ENCODE peak calls at places on chromosome 12, in six cellular contexts. J is SK-N-SH, X is gastrocnemius medialis, W is tibial artery, E is body of pancreas, H is right lobe of liver. Q is an unnamed sample.

GRCh38 chr12:96400631-96401060 is 407 bp upstream of the CDK17 start:
- DNase-seq in W (no peak), J (no peak), X (no peak), E (no peak), H (no peak), Q (no peak)

GRCh38 chr12:29608581-29608980 is 111.1 kb upstream of the OVCH1 start:
- DNase-seq in J (no peak), W (no peak), X (no peak), H (no peak), E (no peak), Q (no peak)

GRCh38 chr12:92921877-92922276 is 7.2 kb downstream of the EEA1 start:
- DNase-seq in X (no peak), J (no peak), E (no peak), H (no peak), W (no peak), Q (no peak)

GRCh38 chr12:132827763-132828703 is 636 bp downstream of the GOLGA3 start:
- DNase-seq in J (no peak), X (no peak), W (no peak), E (peak; percentile 36), H (peak; percentile 65), Q (peak; percentile 22)

GRCh38 chr12:98371419-98371818 is 144.0 kb upstream of the TMPO start:
- DNase-seq in X (no peak), J (no peak), E (no peak), H (no peak), W (no peak), Q (no peak)

GRCh38 chr12:75883241-75883640 is 148.3 kb downstream of the PHLDA1 start:
- DNase-seq in E (peak; percentile 10), J (no peak), X (no peak), H (no peak), W (no peak), Q (peak; percentile 18)

GRCh38 chr12:106409898-106410297 is 52.4 kb downstream of the POLR3B start:
- DNase-seq in H (no peak), E (no peak), X (no peak), W (no peak), J (no peak), Q (no peak)

GRCh38 chr12:85279449-85280137 is 427 bp upstream of the ALX1 start:
- DNase-seq in H (peak; percentile 49), E (no peak), X (no peak), J (peak; percentile 54), W (no peak), Q (peak; percentile 46)

GRCh38 chr12:4809449-4810218 is 89.4 kb downstream of the GALNT8 start:
- DNase-seq in J (peak; percentile 28), H (no peak), X (no peak), E (no peak), W (no peak), Q (no peak)

GRCh38 chr12:45725631-45726593 is 3.6 kb upstream of the ARID2 start:
- DNase-seq in J (peak; percentile 42), E (no peak), H (no peak), W (no peak), X (no peak), Q (peak; percentile 17)

GRCh38 chr12:63496654-63497053 is 171.6 kb downstream of the DPY19L2 start:
- DNase-seq in J (no peak), X (no peak), W (no peak), E (no peak), H (no peak), Q (no peak)

GRCh38 chr12:77510985-77511384 is 319.7 kb upstream of the NAV3 start:
- DNase-seq in X (no peak), E (no peak), W (no peak), H (no peak), J (no peak), Q (no peak)

GRCh38 chr12:88202500-88202899 is 60.4 kb downstream of the TMTC3 start:
- DNase-seq in W (no peak), X (no peak), J (no peak), E (no peak), H (no peak), Q (no peak)

GRCh38 chr12:104575442-104575841 is 118.7 kb downstream of the CHST11 start:
- DNase-seq in H (no peak), X (no peak), W (no peak), E (peak; percentile 19), J (no peak), Q (no peak)

GRCh38 chr12:74317078-74317581 is 220.5 kb upstream of the ATXN7L3B start:
- DNase-seq in X (no peak), H (no peak), W (no peak), E (peak; percentile 68), J (no peak), Q (peak; percentile 30)

GRCh38 chr12:77835982-77836381 is 5.3 kb downstream of the NAV3 start:
- DNase-seq in X (no peak), E (no peak), H (no peak), J (no peak), W (no peak), Q (no peak)

GRCh38 chr12:53190108-53190729 is 9.5 kb upstream of the CSAD start:
- DNase-seq in J (peak; percentile 79), E (peak; percentile 70), X (no peak), W (peak; percentile 78), H (no peak), Q (peak; percentile 62)

GRCh38 chr12:44654641-44655625 is 221.2 kb downstream of the NELL2 start:
- DNase-seq in J (peak; percentile 11), H (no peak), X (no peak), E (no peak), W (no peak), Q (no peak)

GRCh38 chr12:52461693-52462092 is 9.7 kb upstream of the KRT6B start:
- DNase-seq in H (no peak), E (peak; percentile 43), W (no peak), X (no peak), J (no peak), Q (no peak)

GRCh38 chr12:76455582-76456345 is 103.8 kb downstream of the OSBPL8 start:
- DNase-seq in X (no peak), J (peak; percentile 42), W (no peak), E (no peak), H (no peak), Q (peak; percentile 15)

GRCh38 chr12:76898472-76898871 is 19.7 kb upstream of the CSRP2 start:
- DNase-seq in X (no peak), W (no peak), J (no peak), H (no peak), E (no peak), Q (no peak)

GRCh38 chr12:109273354-109273753 is 35.7 kb downstream of the FOXN4 start:
- DNase-seq in J (no peak), H (no peak), X (no peak), W (no peak), E (no peak), Q (no peak)

GRCh38 chr12:109268896-109269295 is 40.2 kb downstream of the FOXN4 start:
- DNase-seq in J (no peak), X (no peak), E (no peak), H (no peak), W (no peak), Q (no peak)

GRCh38 chr12:109269428-109269827 is 39.7 kb downstream of the FOXN4 start:
- DNase-seq in H (no peak), E (peak; percentile 31), X (no peak), W (no peak), J (no peak), Q (no peak)

GRCh38 chr12:109270494-109270893 is 38.6 kb downstream of the FOXN4 start:
- DNase-seq in X (no peak), E (no peak), W (no peak), H (no peak), J (no peak), Q (no peak)

DNA sequence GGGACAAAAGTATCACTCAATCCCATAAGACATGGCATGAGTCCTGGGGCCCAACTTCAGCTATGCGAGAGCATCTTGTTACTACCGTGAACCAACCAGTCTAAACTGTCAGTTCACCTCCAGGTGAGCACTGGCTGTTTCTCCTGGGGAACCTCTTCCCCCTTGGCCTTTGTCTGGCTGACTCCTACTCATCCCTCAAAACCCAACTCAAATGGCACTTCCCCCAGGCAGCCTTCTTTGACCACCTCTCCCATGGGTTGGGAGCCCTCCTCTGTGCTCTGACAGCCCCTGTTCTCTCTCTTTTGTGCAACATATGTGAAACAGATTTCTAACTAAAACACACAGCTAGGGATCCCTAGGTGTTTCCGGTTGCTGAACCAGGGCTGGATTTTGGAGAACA is 37.7 kb downstream of the FOXN4 start:
- DNase-seq in J (no peak), X (no peak), H (no peak), E (no peak), W (no peak), Q (no peak)
- H3K4me3 ChIP-seq in J (no peak overlapping the region), X (no peak overlapping the region), H (no peak overlapping the region), E (no peak overlapping the region), W (no peak overlapping the region), Q (no peak overlapping the region)

GRCh38 chr12:122140467-122141257 is 33.4 kb downstream of the IL31 start:
- DNase-seq in J (no peak), E (no peak), W (no peak), X (peak; percentile 70), H (no peak), Q (no peak)
- H3K36me3 ChIP-seq in J (peaks cover 45% of the 10 kb centered on the region), E (peaks cover 35% of the 10 kb centered on the region), W (peaks cover 86% of the 10 kb centered on the region), X (no peaks in the 10 kb centered on the region), H (peaks cover 28% of the 10 kb centered on the region), Q (peaks cover 8% of the 10 kb centered on the region)

DNA sequence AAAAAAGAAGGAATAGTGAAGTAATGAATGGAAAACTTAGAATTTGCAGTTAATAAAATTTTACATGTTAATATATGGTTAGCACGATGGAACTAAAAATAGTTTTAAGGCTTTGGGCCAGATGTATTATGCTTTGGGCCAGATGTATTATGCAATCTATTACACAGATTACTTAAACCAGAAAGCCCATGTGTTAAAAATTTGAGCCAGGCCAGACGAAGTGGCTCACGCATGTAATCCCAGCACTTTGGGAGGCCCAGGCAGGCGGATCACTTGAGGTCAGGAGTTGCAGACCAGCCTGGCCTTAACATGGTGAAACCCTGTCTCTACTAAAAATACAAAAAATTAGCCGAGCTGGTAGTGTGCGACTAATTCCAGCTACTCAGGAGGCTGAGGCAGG is 17.2 kb downstream of the IFT81 start:
- DNase-seq in J (no peak), E (peak; percentile 18), H (peak; percentile 57), W (peak; percentile 90), X (peak; percentile 69), Q (peak; percentile 25)
- H3K27ac ChIP-seq in J (no peak overlapping the region), E (no peak overlapping the region), H (no peak overlapping the region), W (peak overlapping the region; percentile 63), X (peak overlapping the region; percentile 83), Q (no peak overlapping the region)

GRCh38 chr12:48889679-48890078 is 24.0 kb upstream of the RND1 start:
- DNase-seq in X (no peak), H (peak; percentile 22), E (no peak), W (no peak), J (no peak), Q (no peak)

GRCh38 chr12:48894271-48894670 is 28.6 kb upstream of the RND1 start:
- DNase-seq in X (no peak), J (no peak), W (no peak), H (no peak), E (no peak), Q (no peak)

DNA sequence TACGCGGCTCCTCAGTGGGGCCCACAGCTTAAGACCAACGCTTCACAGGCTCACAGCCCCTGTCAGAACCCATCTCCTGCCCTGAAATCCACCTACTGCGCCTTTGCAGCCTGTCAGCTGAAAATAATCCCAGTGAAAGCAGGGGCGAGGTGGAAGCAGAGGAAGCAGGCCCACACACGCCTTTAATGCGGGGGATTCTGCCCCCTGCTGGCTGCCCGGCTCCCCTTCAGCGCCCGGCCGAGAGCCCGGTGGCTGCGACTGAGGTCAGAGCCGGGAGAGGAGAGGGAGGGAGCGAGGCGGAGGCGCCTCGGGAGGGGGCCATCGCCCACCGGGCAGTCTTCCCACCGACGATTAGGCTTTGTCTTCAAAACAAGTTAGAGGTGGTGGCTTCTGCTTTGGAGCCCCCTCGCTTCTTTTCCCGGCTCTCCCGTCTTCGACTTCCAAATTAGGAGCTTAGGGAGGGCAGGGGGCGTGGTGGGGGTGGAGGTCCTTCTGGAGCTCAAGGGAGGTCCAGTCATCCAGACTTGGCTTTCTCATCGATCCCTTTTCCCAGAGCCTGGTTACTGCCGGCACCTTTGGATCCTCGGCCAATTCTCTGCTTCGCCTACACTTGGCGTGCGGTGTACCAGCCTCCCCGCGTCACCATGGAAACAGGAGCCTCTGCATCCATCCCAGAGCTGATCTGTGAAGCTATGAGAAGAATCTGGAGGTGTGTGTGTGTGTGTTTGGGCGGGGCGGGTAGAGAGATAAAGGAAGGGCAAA is 25.2 kb upstream of the RND1 start:
- DNase-seq in X (peak; percentile 28), W (peak; percentile 84), H (peak; percentile 82), J (peak; percentile 86), E (peak; percentile 86), Q (peak; percentile 89)
- H3K4me3 ChIP-seq in X (peak overlapping the region; percentile 34), W (peak overlapping the region; percentile 50), H (no peak overlapping the region), J (peak overlapping the region; percentile 63), E (no peak overlapping the region), Q (peak overlapping the region; percentile 22)

Q was measured in WERI-Rb-1.